ENCODE peak calls at places on chromosomes 1 and 21, in eight cellular contexts. Z, N, C, M, Q, F, X and T are unnamed samples.

GRCh38 chr1:216576246-216576645 is 147.0 kb downstream of the ESRRG start:
- DNase-seq in C (no peak), Z (no peak), F (no peak), X (no peak), M (no peak), N (no peak), Q (no peak), T (no peak)

GRCh38 chr21:38342734-38343133 is 85.9 kb downstream of the KCNJ15 start:
- DNase-seq in Q (no peak), N (no peak), X (no peak), C (no peak), M (no peak), Z (no peak), F (no peak), T (no peak)

GRCh38 chr1:1437904-1438376 is 2.5 kb downstream of the VWA1 start:
- DNase-seq in F (no peak), C (no peak), Z (no peak), Q (peak), X (no peak), M (peak), N (no peak), T (peak)

GRCh38 chr1:46601257-46602007 is 2.6 kb downstream of the MKNK1 start:
- DNase-seq in N (no peak), M (no peak), X (no peak), C (no peak), Z (no peak), F (no peak), Q (no peak), T (no peak)

GRCh38 chr1:176374967-176375569 is 87.9 kb upstream of the PAPPA2 start:
- DNase-seq in C (peak), Q (peak), X (peak), Z (peak), M (peak), N (peak), F (peak), T (peak)

GRCh38 chr1:3771108-3772026 is 1.2 kb upstream of the SMIM1 start:
- DNase-seq in C (no peak), Q (no peak), M (peak), F (no peak), X (no peak), N (no peak), Z (no peak), T (no peak)

GRCh38 chr1:164704954-164705353 is 146.0 kb downstream of the PBX1 start:
- DNase-seq in M (no peak), X (no peak), N (no peak), Z (no peak), F (no peak), Q (no peak), C (no peak), T (no peak)

GRCh38 chr1:202184750-202185460 is 8.7 kb upstream of the LGR6 start:
- DNase-seq in Q (peak), Z (peak), C (peak), X (peak), F (peak), M (peak), N (peak), T (peak)

GRCh38 chr1:229436178-229436577 is 2.3 kb upstream of the ACTA1 start:
- DNase-seq in N (no peak), F (no peak), M (no peak), Z (no peak), X (no peak), Q (no peak), C (no peak), T (no peak)

GRCh38 chr1:208044568-208045241 is 133.8 kb upstream of the CD34 start:
- DNase-seq in C (no peak), Q (no peak), Z (no peak), F (no peak), N (no peak), X (no peak), M (no peak), T (no peak)

GRCh38 chr1:117232551-117232950 is 21.8 kb upstream of the VTCN1 start:
- DNase-seq in C (no peak), Q (no peak), F (no peak), M (no peak), N (no peak), X (no peak), Z (no peak), T (no peak)

GRCh38 chr1:76128096-76128495 is 53.5 kb downstream of the ST6GALNAC3 start:
- DNase-seq in Q (no peak), C (no peak), M (no peak), F (no peak), Z (no peak), X (no peak), N (no peak), T (no peak)

GRCh38 chr1:44332505-44332904 is 22.6 kb downstream of the ERI3 start:
- DNase-seq in N (no peak), X (no peak), C (no peak), M (no peak), Q (no peak), F (no peak), Z (no peak), T (no peak)

GRCh38 chr21:44006656-44007055 is 5.5 kb upstream of the TRAPPC10 start:
- DNase-seq in Q (no peak), C (no peak), F (no peak), X (no peak), Z (no peak), M (no peak), N (no peak), T (no peak)

GRCh38 chr1:178536329-178536728 is 23.4 kb downstream of the TEX35 start:
- DNase-seq in M (no peak), Z (no peak), N (no peak), Q (no peak), X (no peak), F (no peak), C (no peak), T (no peak)

GRCh38 chr1:3551290-3551678 is 60.0 kb downstream of the MEGF6 start:
- DNase-seq in Z (no peak), X (no peak), C (no peak), N (no peak), M (no peak), F (no peak), Q (no peak), T (no peak)

GRCh38 chr1:67673468-67674201 is 11.4 kb upstream of the GADD45A start:
- DNase-seq in Q (no peak), X (no peak), F (no peak), C (no peak), M (no peak), Z (no peak), N (no peak), T (no peak)

DNA sequence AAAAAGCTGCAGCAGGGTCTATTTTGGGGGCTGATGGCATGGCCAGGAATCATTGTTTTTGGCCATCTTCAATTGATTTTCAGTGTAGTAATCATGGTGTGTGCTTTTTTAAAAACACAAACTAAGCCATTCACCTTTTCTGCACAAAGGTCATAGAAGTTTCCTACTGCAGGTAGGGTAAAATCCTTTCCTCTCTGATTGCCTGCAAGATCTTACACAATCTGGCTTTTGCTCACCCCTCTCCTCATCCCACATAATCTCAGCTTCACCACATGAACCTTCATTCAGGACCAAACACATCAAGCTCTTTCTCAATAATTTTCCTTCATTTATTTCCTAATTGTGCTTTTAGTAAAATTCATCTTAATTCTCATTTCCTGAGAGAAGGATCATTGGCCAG is 38.3 kb upstream of the GBP5 start:
- DNase-seq in F (no peak), C (no peak), Q (no peak), X (no peak), Z (no peak), N (no peak), M (no peak), T (no peak)
- H3K4me3 ChIP-seq in F (no peak), C (no peak), Q (no peak), X (no peak), Z (no peak), N (no peak), M (peak), T (no peak)

DNA sequence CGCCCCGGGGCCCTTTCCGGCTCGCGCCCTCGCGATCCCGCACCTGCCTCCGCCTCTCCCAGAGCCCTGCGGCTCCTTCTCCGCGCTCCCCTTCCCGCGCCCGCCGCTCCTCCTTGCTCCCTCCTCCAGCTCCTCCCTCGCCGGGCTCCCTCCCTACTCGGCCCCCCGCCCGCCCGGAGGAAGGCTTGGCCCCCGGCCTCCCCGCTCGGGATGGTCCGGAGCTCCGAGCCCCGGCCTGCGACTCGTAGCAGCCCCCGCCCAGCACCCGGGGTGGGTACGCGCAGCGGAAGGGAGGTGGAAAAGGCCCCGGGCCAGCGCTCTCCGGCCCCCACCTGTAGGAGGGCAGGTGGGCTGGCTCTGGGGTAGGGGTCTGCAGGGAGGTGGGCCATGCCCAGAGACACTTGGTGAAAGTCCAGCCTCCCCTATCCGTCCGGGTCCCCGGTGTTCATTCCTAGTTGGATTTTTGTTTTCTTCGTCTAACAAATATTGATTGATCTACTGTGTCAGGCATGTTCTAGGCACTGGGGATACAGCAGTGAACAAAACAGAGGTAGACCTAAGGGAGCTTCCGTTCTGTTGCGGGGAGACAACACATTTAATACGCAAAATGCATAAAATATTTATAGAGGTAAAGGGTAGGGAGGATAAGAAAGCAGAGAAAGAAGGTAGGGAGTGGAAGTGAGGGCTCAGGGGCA is at the start of gene HTR1D:
- DNase-seq in F (no peak), M (peak), Q (no peak), N (no peak), Z (peak), X (no peak), C (no peak), T (peak)
- H3K4me3 ChIP-seq in F (no peak), M (no peak), Q (peak), N (no peak), Z (peak), X (no peak), C (peak), T (peak)

GRCh38 chr1:19462781-19463180 is 22.6 kb downstream of the CAPZB start:
- DNase-seq in C (no peak), N (no peak), M (no peak), X (no peak), Z (no peak), Q (no peak), F (no peak), T (no peak)
- H3K4me3 ChIP-seq in C (peak), N (no peak), M (no peak), X (no peak), Z (no peak), Q (no peak), F (peak), T (no peak)

GRCh38 chr21:42685036-42685435 is 31.6 kb downstream of the PDE9A start:
- DNase-seq in M (no peak), F (no peak), N (no peak), Z (no peak), C (no peak), X (no peak), Q (no peak), T (no peak)
- H3K4me3 ChIP-seq in M (no peak), F (no peak), N (no peak), Z (no peak), C (no peak), X (no peak), Q (no peak), T (no peak)

DNA sequence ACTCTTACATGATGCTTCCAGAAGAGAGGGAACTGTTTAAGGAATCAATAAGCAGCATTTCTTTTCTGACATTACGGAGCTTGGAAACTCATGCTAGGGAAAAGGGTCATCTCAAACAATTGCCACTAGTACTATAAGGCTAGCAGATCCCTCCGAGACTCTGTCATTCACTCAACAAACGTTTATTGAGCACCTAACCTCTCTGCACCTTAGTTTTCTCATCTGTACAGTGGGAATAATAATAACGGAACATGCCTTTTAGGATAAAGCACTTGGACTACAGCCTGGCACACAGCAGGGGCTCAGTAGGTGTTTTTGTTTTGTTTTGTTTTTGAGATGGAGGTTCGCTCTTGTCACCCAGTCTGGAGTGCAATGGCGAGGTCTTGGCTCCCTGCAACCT is 51.3 kb downstream of the SYF2 start:
- DNase-seq in N (no peak), M (no peak), Q (peak), C (no peak), F (no peak), Z (no peak), X (no peak), T (no peak)
- H3K4me3 ChIP-seq in N (no peak), M (no peak), Q (no peak), C (no peak), F (no peak), Z (no peak), X (no peak), T (no peak)

GRCh38 chr1:156060937-156061636 is at the start of gene RAB25:
- DNase-seq in F (peak), Q (peak), C (no peak), M (peak), X (no peak), Z (no peak), N (no peak), T (peak)
- H3K4me3 ChIP-seq in F (no peak), Q (peak), C (no peak), M (peak), X (no peak), Z (no peak), N (no peak), T (peak)

DNA sequence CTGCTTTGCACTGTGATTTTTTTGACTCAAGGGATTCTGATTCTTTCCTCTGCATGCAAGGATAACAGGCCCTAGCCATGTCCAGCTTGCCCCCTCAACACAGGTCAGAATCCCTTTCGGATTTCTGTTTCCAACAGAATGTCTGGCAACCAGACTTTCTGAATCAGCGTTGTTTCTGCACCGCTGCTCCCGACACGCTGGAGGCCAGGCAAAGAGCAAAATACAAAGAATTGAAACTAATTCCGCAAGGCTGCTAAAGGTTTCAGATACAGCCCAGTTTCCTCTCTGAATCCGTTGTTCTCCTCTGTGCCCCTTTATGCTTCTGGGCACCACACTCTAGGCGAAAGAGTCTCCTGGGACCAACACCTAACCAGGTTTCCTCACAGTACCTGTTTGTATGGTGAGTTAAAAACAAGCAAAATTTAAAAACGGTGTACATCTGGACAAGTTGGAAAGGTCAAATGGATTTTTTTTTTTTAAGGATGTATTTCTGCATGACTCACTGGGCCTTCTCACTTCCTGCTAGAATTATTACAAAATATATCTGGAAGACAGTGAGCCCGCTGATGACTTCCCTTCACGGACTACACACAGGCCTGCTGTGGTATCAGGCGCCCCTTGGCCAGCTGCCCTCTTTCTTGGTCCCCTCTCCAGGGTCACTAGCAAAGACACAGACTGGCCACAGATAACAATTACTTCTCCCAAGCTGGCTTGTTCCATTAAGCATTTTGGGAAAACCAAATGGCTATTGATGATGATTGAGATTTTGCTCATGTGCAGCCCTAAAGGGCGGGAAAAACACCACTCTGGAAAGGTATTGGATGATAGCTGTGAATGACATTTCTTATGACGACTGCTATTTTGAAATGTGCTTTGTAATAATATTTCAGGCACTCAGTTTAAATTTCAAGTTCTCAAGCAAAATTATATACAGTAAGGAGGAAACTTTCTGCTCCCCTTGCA is 118.3 kb downstream of the TGFB2 start:
- DNase-seq in X (peak), N (no peak), C (no peak), F (no peak), Q (no peak), M (no peak), Z (peak), T (no peak)
- H3K4me3 ChIP-seq in X (peak), N (no peak), C (no peak), F (no peak), Q (no peak), M (no peak), Z (peak), T (no peak)

DNA sequence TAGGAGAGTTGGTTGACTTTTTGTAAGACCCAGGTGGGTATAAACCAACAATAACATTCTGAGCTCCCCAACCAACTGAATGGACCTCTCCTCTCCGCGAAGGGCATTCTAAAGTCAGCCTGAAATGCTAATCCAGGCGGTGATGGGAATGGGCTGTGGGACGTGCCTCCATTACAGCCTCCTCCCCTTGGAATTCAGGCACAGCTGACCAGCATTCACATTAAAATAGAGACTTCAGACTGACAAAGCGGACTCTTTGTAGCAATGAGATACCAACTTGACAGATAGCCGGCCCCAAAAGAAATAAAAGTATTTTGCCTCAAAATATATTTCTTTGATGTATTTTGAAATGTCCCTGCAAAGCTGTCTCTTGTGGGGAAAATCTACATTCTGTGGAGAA is 101.7 kb downstream of the KIF26B start:
- DNase-seq in N (no peak), Z (no peak), M (no peak), X (no peak), C (no peak), F (no peak), Q (no peak), T (no peak)
- H3K4me3 ChIP-seq in N (no peak), Z (no peak), M (no peak), X (no peak), C (no peak), F (no peak), Q (no peak), T (no peak)

GRCh38 chr1:170068923-170069322 is 5.6 kb downstream of the KIFAP3 start:
- DNase-seq in Q (no peak), C (no peak), F (no peak), N (no peak), X (no peak), Z (no peak), M (no peak), T (no peak)
- H3K4me3 ChIP-seq in Q (no peak), C (peak), F (no peak), N (no peak), X (peak), Z (no peak), M (no peak), T (no peak)